ENCODE peak calls at places on chromosomes 5 and 9, in nine cellular contexts. F, C, D, G, S, X, U, I and B are unnamed samples. For H3K36me3, the result is how much of the 10 kb centered on the place peaks cover.

GRCh38 chr5:96577909-96578308 is 84.3 kb upstream of the CAST start:
- DNase-seq in F (no peak), C (peak), D (no peak), G (no peak), S (no peak), X (no peak), U (no peak), I (no peak), B (no peak)

GRCh38 chr9:85569988-85570387 is 171.8 kb downstream of the AGTPBP1 start:
- DNase-seq in F (no peak), C (peak), D (no peak), G (no peak), S (peak), X (no peak), U (peak), I (no peak), B (no peak)

GRCh38 chr9:20604561-20604960 is 17.7 kb downstream of the MLLT3 start:
- DNase-seq in F (no peak), C (peak), D (no peak), G (no peak), S (no peak), X (no peak), U (no peak), I (no peak), B (no peak)

GRCh38 chr5:66113160-66113559 is 30.9 kb upstream of the SREK1 start:
- DNase-seq in F (no peak), C (peak), D (no peak), G (no peak), S (peak), X (no peak), U (peak), I (no peak), B (no peak)

GRCh38 chr5:158265931-158266710 is 407.2 kb upstream of the CLINT1 start:
- DNase-seq in F (no peak), C (no peak), D (no peak), G (no peak), S (no peak), X (no peak), U (no peak), I (no peak), B (no peak)

GRCh38 chr9:72856985-72857631 is 95.7 kb downstream of the ALDH1A1 start:
- DNase-seq in F (peak), C (peak), D (peak), G (no peak), S (peak), X (no peak), U (peak), I (peak), B (peak)

GRCh38 chr5:72160299-72160698 is 53.0 kb downstream of the MAP1B start:
- DNase-seq in F (no peak), C (peak), D (no peak), G (no peak), S (peak), X (no peak), U (no peak), I (no peak), B (no peak)

GRCh38 chr5:78328585-78329173 is 31.7 kb upstream of the SCAMP1 start:
- DNase-seq in F (no peak), C (peak), D (no peak), G (no peak), S (peak), X (no peak), U (no peak), I (no peak), B (peak)

GRCh38 chr9:27599102-27599501 is 25.8 kb upstream of the C9orf72 start:
- DNase-seq in F (no peak), C (no peak), D (no peak), G (no peak), S (peak), X (no peak), U (no peak), I (no peak), B (peak)

GRCh38 chr5:162209005-162209605 is 141.5 kb downstream of the GABRG2 start:
- DNase-seq in F (peak), C (no peak), D (peak), G (no peak), S (peak), X (no peak), U (peak), I (peak), B (peak)

GRCh38 chr5:80008945-80009344 is 17.9 kb upstream of the MTX3 start:
- DNase-seq in F (no peak), C (no peak), D (no peak), G (no peak), S (no peak), X (no peak), U (no peak), I (no peak), B (no peak)

GRCh38 chr9:115556432-115556831 is 438.5 kb upstream of the TNC start:
- DNase-seq in F (no peak), C (no peak), D (no peak), G (no peak), S (no peak), X (no peak), U (no peak), I (no peak), B (no peak)

DNA sequence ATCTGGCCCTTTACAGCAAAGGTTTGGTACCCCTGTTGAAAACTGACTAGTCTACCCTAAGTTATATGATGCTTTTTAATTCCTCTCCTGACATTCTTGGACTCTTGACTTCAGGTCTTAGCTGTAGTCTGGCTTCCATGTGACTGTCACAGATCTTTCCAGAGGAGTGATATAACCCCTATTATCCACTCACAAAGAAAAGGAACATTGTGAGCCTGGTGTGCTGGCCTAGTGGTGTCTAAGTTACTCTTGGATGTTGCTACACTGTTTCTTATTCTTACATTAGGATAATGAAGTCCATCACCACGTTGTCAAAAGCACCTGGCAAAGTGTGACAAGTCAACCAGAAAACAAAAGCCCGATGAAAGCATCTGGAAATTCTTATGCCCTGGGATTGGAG is 49.8 kb downstream of the RAD23B start:
- DNase-seq in F (no peak), C (no peak), D (no peak), G (no peak), S (no peak), X (no peak), U (no peak), I (peak), B (no peak)
- H3K36me3 ChIP-seq in F (under half), C (under half), D (under half), G (half or more), S (under half), X (under half), U (half or more), I (under half), B (under half)

GRCh38 chr5:151739395-151739794 is 19.0 kb downstream of the ATOX1 start:
- DNase-seq in F (no peak), C (no peak), D (no peak), G (no peak), S (no peak), X (no peak), U (no peak), I (no peak), B (peak)
- TF ChIP-seq CTCF in F (no peak), C (no peak), D (no peak), G (no peak), S (no peak), X (no peak), U (no peak), I (no peak), B (peak)

DNA sequence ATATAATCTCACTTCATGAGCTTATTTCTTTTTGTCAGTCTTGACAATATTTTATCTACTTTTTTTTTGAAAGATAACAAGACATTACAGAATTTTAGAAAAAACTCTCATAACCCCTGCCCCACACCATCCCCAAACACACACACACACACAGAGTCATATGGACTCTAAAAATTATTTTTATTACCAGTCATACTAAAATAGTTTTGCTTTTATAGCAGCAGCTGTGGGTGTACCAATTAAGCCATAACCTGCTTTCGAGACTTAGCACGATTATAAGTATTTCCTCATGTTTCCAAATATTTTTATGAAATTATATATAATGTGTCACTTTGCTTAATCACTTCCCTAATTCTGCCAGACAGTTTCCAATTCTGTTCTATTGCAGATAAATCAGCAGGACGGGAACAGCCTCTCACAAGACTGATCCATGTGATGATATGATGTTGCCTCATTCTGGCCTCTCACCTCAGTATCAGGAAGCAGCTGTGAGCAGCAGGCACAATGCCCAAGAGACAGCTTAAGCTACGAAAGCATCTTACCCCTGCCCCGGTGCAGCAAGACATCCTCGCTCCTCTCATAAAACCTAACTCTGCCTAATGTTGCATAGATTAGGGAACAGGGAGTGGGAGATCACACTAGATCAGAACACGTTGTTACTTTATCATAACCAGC is 7.0 kb downstream of the PDCL start:
- DNase-seq in F (no peak), C (peak), D (peak), G (peak), S (no peak), X (peak), U (no peak), I (peak), B (no peak)
- H3K27ac ChIP-seq in F (no peak), C (no peak), D (no peak), G (peak), S (no peak), X (peak), U (no peak), I (no peak), B (no peak)

GRCh38 chr5:39415186-39415585 is 9.6 kb downstream of the DAB2 start:
- DNase-seq in F (no peak), C (no peak), D (no peak), G (no peak), S (no peak), X (no peak), U (no peak), I (no peak), B (no peak)
- H3K36me3 ChIP-seq in F (under half), C (under half), D (under half), G (under half), S (under half), X (under half), U (under half), I (under half), B (under half)